ENCODE peak calls at places on chromosomes 1 and 21, in seven cellular contexts. G is AG04449, O is endothelial cell of umbilical vein, N is fibroblast of lung, U is coronary artery, I is colonic mucosa, D is H9. H is an unnamed sample.

GRCh38 chr1:62107923-62108322 is 86.7 kb upstream of the L1TD1 start:
- DNase-seq in G (no peak), O (no peak), N (no peak), U (no peak), I (no peak), D (no peak), H (no peak)

GRCh38 chr1:236107121-236107907 is 35.0 kb upstream of the GPR137B start:
- DNase-seq in G (no peak), O (no peak), N (no peak), U (no peak), I (no peak), D (no peak), H (no peak)

GRCh38 chr1:201748331-201748730 is 80.6 kb upstream of the IPO9 start:
- DNase-seq in G (peak; percentile 95), O (peak; percentile 84), N (peak; percentile 68), U (no peak), I (no peak), D (no peak), H (no peak)

GRCh38 chr1:196910208-196910607 is 22.4 kb downstream of the CFHR4 start:
- DNase-seq in G (no peak), O (no peak), N (no peak), U (no peak), I (no peak), D (no peak), H (no peak)

GRCh38 chr1:227959325-227959860 is 11.7 kb upstream of the WNT9A start:
- DNase-seq in G (no peak), O (no peak), N (no peak), U (peak; percentile 36), I (no peak), D (peak; percentile 35), H (no peak)

GRCh38 chr1:224521904-224522734 is 87.5 kb upstream of the WDR26 start:
- DNase-seq in G (no peak), O (no peak), N (no peak), U (no peak), I (no peak), D (no peak), H (no peak)

GRCh38 chr1:171787686-171788480 is 6.4 kb downstream of the METTL13 start:
- DNase-seq in G (no peak), O (no peak), N (no peak), U (no peak), I (no peak), D (no peak), H (no peak)

GRCh38 chr1:232880354-232880753 is 70.1 kb upstream of the NTPCR start:
- DNase-seq in G (no peak), O (peak; percentile 26), N (peak; percentile 44), U (no peak), I (peak; percentile 37), D (peak; percentile 66), H (peak; percentile 12)

GRCh38 chr1:117659565-117660264 is 53.9 kb downstream of the TENT5C start:
- DNase-seq in G (no peak), O (no peak), N (no peak), U (no peak), I (no peak), D (no peak), H (no peak)

GRCh38 chr1:179164494-179164893 is 65.0 kb downstream of the ABL2 start:
- DNase-seq in G (peak; percentile 80), O (peak; percentile 52), N (peak; percentile 24), U (no peak), I (no peak), D (no peak), H (no peak)

GRCh38 chr1:7667625-7668218 is 103.4 kb upstream of the VAMP3 start:
- DNase-seq in G (no peak), O (peak; percentile 77), N (peak; percentile 76), U (peak; percentile 84), I (peak; percentile 90), D (peak; percentile 90), H (peak; percentile 97)

GRCh38 chr1:214427871-214428277 is 123.5 kb downstream of the PTPN14 start:
- DNase-seq in G (peak; percentile 79), O (peak; percentile 81), N (peak; percentile 90), U (no peak), I (peak; percentile 18), D (peak; percentile 42), H (no peak)

GRCh38 chr1:109826930-109827349 is 63.2 kb upstream of the EPS8L3 start:
- DNase-seq in G (no peak), O (no peak), N (no peak), U (no peak), I (no peak), D (no peak), H (no peak)

GRCh38 chr1:16421201-16421600 is 16.0 kb downstream of the SPATA21 start:
- DNase-seq in G (no peak), O (no peak), N (no peak), U (no peak), I (no peak), D (no peak), H (no peak)

GRCh38 chr1:209736467-209737117 is 19.3 kb upstream of the TRAF3IP3 start:
- DNase-seq in G (no peak), O (no peak), N (no peak), U (no peak), I (no peak), D (no peak), H (no peak)

GRCh38 chr1:155325596-155325893 is 4.9 kb downstream of the RUSC1 start:
- DNase-seq in G (no peak), O (no peak), N (no peak), U (no peak), I (no peak), D (no peak), H (no peak)

GRCh38 chr1:24575905-24576587 is 20.2 kb downstream of the NCMAP start:
- DNase-seq in G (no peak), O (no peak), N (no peak), U (no peak), I (no peak), D (no peak), H (no peak)

GRCh38 chr1:22778842-22779520 is 68.3 kb downstream of the EPHB2 start:
- DNase-seq in G (no peak), O (no peak), N (peak; percentile 51), U (no peak), I (no peak), D (no peak), H (no peak)

GRCh38 chr1:183989078-183989577 is 48.4 kb downstream of the COLGALT2 start:
- DNase-seq in G (peak; percentile 55), O (no peak), N (peak; percentile 43), U (no peak), I (no peak), D (no peak), H (peak; percentile 50)

GRCh38 chr21:45410151-45410864 is 5.3 kb downstream of the COL18A1 start:
- DNase-seq in G (no peak), O (no peak), N (no peak), U (no peak), I (no peak), D (no peak), H (no peak)

GRCh38 chr1:67679691-67680090 is 5.3 kb upstream of the GADD45A start:
- DNase-seq in G (no peak), O (no peak), N (no peak), U (no peak), I (no peak), D (no peak), H (no peak)

DNA sequence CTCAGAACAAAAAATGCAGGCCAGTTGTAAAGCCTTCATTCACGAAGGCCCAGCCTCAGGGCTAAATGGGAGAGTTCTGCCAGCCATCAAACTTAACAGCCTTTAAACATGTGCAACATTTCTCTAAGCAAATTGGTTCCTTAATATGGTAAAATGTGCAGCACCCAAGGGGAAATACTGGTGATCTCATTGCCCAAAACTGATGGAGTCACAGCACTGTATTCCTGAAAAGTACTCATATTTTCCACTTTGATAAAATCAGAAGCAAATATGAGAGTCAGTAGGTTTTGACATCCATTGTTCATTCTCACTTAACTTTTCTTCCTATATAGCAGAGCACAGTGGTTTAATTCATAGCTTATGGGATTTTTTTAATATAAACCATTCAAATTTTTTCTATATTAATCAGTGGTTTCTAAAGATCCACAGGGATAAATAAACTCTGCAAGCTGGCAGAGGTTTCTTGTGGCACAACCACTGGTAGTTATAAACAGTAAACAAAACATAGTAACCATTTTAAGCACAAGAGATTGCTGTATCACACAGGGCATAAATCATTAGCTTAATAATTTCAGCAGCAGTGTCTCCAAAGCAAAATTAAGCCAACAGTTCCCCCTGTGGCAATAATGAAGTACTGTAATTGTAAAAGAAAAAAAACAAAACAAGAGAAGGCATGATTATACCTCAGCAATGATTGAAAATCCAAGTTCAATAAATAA is 106.9 kb upstream of the LYPLAL1 start:
- DNase-seq in G (peak; percentile 31), O (peak; percentile 75), N (peak; percentile 84), U (no peak), I (no peak), D (no peak), H (no peak)
- TF ChIP-seq CTCF in G (peak; percentile 16), O (peak; percentile 37), N (peak; percentile 61), U (no peak), I (no peak), D (peak; percentile 62), H (peak; percentile 27)

DNA sequence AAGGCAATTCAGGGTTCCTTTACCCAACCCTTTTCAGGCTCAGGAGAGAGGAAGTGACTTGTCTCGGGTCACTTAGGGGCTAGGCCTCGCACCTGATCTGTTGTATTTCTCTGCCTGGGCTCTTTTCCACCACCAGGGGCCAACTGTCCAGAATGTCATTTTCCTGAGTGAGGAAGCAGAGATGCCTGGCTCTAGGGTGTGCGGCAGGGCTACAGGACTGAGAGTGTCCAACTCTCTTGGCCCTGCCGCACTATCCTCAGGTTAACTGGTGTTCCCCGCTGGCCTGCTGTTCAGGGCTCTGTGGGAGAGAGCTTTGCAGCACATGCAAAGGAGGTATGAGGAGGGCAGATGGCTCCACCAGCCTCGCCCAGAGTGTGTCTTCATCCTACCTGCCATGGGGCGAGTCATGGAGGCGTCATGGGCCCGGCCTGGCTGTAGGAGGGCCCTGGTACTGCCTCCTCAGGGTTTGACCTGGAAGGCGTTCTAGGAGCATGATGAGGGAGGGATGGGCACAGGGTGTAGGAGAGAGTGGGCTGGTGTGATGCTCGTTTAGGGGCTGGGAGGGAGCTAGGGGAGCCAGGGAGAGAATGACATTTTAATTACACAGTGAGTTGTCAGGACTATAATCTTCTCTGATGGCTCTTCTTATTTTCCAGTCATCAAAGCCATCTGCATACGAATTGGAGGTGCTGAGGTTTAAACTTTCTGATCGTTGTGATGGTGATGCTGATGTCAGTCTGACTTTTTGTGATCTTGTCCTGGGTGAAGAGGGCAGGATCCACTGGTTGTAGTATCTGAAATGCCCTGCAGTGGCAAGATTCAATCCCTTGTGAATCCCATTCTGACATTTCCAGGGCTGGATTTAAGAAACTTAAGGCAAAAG is 128.4 kb downstream of the NOS1AP start:
- DNase-seq in G (no peak), O (no peak), N (no peak), U (no peak), I (no peak), D (peak; percentile 57), H (no peak)
- TF ChIP-seq CTCF in G (no peak), O (peak; percentile 23), N (no peak), U (no peak), I (no peak), D (peak; percentile 49), H (no peak)

GRCh38 chr21:37075214-37075770 is 2.2 kb downstream of the TTC3 start:
- DNase-seq in G (no peak), O (no peak), N (no peak), U (no peak), I (no peak), D (no peak), H (no peak)
- TF ChIP-seq CTCF in G (no peak), O (no peak), N (no peak), U (no peak), I (no peak), D (no peak), H (no peak)

DNA sequence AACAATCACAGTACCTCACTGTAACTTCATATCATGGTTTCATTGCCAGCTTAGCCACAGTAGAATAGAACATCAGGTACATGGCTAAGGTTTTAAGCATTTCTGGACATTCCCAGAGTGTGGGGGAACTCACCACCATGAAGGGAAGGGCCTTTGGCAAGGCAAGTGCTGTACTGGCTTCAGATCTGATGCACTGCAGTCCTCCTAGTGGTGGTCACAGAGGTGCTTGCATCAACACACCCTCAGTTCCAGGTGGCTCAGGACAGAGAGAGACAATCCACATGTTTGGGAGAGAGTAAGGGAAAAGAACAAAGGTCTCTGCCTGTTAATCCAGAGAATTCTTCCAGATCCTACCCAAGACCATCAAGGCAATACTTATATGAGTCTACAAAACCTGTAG is 528.4 kb upstream of the RGS18 start:
- DNase-seq in G (no peak), O (no peak), N (no peak), U (no peak), I (no peak), D (peak; percentile 67), H (no peak)
- TF ChIP-seq CTCF in G (no peak), O (no peak), N (no peak), U (no peak), I (no peak), D (peak; percentile 55), H (no peak)

H was measured in nephron progenitor cell.